ENCODE peak calls at places on chromosomes 7 and 10, in six cellular contexts. Y is neuronal stem cell, N is IMR-90, V is trophoblast cell, B is H1, H is mesenchymal stem cell. S is an unnamed sample.

GRCh38 chr7:137606061-137606674 is 240.6 kb downstream of the DGKI start:
- DNase-seq in Y (no peak), N (peak; percentile 71), V (peak; percentile 26), B (no peak), H (peak; percentile 65), S (peak; percentile 45)

GRCh38 chr7:50646069-50646468 is 80.9 kb upstream of the DDC start:
- DNase-seq in Y (no peak), N (no peak), V (no peak), B (no peak), H (no peak), S (no peak)

GRCh38 chr10:66983482-66983818 is 57.6 kb downstream of the LRRTM3 start:
- DNase-seq in Y (no peak), N (no peak), V (no peak), B (no peak), H (no peak), S (no peak)

GRCh38 chr10:22308390-22308789 is 7.8 kb upstream of the COMMD3 start:
- DNase-seq in Y (no peak), N (peak; percentile 53), V (no peak), B (no peak), H (peak; percentile 33), S (no peak)

GRCh38 chr7:50206521-50207250 is 97.8 kb upstream of the IKZF1 start:
- DNase-seq in Y (no peak), N (no peak), V (no peak), B (no peak), H (no peak), S (peak; percentile 23)

GRCh38 chr7:4227105-4228010 is 454.7 kb upstream of the FOXK1 start:
- DNase-seq in Y (no peak), N (no peak), V (no peak), B (no peak), H (no peak), S (no peak)

GRCh38 chr10:16891375-16892313 is 74.4 kb upstream of the RSU1 start:
- DNase-seq in Y (peak; percentile 53), N (peak; percentile 82), V (no peak), B (peak; percentile 63), H (peak; percentile 82), S (peak; percentile 94)

GRCh38 chr10:2980791-2981360 is 86.5 kb upstream of the PFKP start:
- DNase-seq in Y (no peak), N (peak; percentile 76), V (no peak), B (no peak), H (peak; percentile 71), S (peak; percentile 28)

GRCh38 chr10:34641913-34642558 is 173.1 kb downstream of the PARD3 start:
- DNase-seq in Y (no peak), N (no peak), V (no peak), B (peak; percentile 48), H (no peak), S (no peak)

GRCh38 chr7:31744294-31744874 is 57.4 kb downstream of the PPP1R17 start:
- DNase-seq in Y (peak; percentile 63), N (peak; percentile 73), V (peak; percentile 50), B (peak; percentile 67), H (peak; percentile 74), S (peak; percentile 69)

GRCh38 chr7:15015545-15016314 is 113.2 kb upstream of the DGKB start:
- DNase-seq in Y (peak; percentile 62), N (peak; percentile 49), V (peak; percentile 40), B (peak; percentile 55), H (peak; percentile 71), S (peak; percentile 96)

GRCh38 chr7:43391518-43391917 is 191.4 kb upstream of the STK17A start:
- DNase-seq in Y (no peak), N (no peak), V (no peak), B (peak; percentile 38), H (no peak), S (peak; percentile 45)

GRCh38 chr7:15457959-15458955 is 103.6 kb downstream of the AGMO start:
- DNase-seq in Y (no peak), N (no peak), V (no peak), B (no peak), H (no peak), S (no peak)

GRCh38 chr10:1368772-1369171 is 312.6 kb downstream of the WDR37 start:
- DNase-seq in Y (peak; percentile 41), N (no peak), V (no peak), B (peak; percentile 74), H (peak; percentile 17), S (peak; percentile 78)

GRCh38 chr7:132343196-132343595 is 233.1 kb downstream of the PLXNA4 start:
- DNase-seq in Y (no peak), N (no peak), V (no peak), B (no peak), H (no peak), S (no peak)

DNA sequence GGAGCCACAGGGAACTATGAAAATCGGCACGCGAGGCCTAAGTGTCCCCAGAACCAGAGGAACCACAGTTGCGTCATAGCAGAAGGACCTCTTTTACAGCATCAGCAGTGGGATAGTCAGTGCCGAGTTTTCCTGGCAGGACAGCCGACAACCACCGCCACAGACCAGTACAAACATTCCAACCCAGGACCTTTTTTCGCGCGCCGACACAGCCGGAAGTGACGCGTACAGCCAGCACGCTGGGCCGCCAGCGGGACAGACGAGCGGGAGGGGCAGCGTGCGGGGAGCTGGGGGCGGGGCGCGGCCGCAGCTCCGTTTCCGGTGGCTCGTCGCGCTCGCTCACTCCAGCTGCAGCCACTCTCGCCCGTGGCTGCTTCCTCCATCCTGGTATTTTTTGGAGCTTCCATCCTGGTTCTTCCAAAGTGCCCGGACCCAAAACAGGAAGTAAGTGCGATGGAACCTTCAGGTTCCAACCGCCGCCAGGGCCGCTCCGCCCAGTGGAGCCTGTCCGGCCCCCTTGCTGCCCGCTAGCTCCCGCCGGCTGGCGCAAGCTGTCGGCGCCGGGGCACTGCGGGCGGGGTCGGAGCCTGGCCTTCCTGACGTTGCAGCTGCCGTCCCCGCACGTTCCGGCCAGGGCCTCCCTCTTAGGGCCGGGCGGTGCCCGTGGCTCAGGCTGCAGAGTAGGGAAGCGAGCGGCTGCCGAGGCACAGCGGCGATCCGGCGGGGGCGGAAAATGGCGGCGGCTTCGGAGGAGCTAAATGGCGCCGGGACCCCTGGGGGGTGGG is at the start of gene DMTF1:
- DNase-seq in Y (peak; percentile 89), N (peak; percentile 93), V (peak; percentile 96), B (peak; percentile 89), H (peak; percentile 97), S (peak; percentile 98)
- H2BK120ac ChIP-seq in Y (peak within 1 kb of the TSS; percentile 97), N (peak within 1 kb of the TSS; percentile 44), V (peak within 1 kb of the TSS; percentile 94), B (no peak within 1 kb of the TSS), H (peak within 1 kb of the TSS; percentile 92), S (peak within 1 kb of the TSS; percentile 30)

GRCh38 chr7:130505753-130506152 is 13.9 kb downstream of the MEST start:
- DNase-seq in Y (no peak), N (peak; percentile 76), V (no peak), B (no peak), H (peak; percentile 24), S (no peak)

GRCh38 chr7:130506358-130506757 is 14.5 kb downstream of the MEST start:
- DNase-seq in Y (no peak), N (no peak), V (no peak), B (no peak), H (no peak), S (no peak)

GRCh38 chr7:130500463-130500862 is 8.6 kb downstream of the MEST start:
- DNase-seq in Y (no peak), N (no peak), V (no peak), B (no peak), H (no peak), S (no peak)

GRCh38 chr7:130500910-130501309 is 9.0 kb downstream of the MEST start:
- DNase-seq in Y (no peak), N (no peak), V (no peak), B (no peak), H (no peak), S (no peak)
- H3K36me3 ChIP-seq in Y (peaks cover 98% of the 10 kb centered on the region), N (peaks cover 24% of the 10 kb centered on the region), V (peaks cover 51% of the 10 kb centered on the region), B (peaks cover 21% of the 10 kb centered on the region), H (peaks cover 56% of the 10 kb centered on the region), S (peaks cover 2% of the 10 kb centered on the region)

DNA sequence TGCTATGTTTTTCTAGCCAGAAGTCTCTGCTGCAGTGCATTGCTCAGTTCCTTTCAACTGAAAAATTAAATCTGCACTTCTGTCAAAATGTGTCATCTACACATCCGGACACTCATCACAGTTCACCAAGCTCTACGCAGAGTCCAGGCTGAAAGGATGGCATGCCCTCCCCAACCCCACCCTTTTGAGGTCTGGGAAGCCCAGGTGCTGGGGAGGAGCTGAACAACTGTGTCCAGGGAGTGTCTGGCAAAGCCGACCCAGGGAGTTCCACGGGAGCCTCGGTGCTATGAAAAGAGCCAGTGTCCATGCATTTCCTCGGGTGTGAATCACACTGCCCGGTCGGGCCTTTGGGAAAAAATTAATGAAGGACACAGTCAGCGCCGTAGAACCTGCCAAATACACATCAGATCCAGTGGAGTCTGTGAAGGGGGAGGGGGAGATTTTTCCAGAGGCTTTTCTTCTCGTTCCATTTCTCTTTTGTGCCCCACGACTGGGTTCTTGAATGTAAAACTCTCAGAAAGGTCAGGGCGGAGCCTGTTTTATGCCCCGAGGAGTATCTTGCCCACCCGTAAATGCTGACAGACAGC is 738 bp upstream of the PALS2 start:
- DNase-seq in Y (no peak), N (peak; percentile 32), V (peak; percentile 21), B (no peak), H (peak; percentile 41), S (no peak)
- H2BK120ac ChIP-seq in Y (no peak overlapping the region), N (peak overlapping the region; percentile 2), V (peak overlapping the region; percentile 2), B (peak overlapping the region; percentile 11), H (peak overlapping the region; percentile 84), S (no peak overlapping the region)

DNA sequence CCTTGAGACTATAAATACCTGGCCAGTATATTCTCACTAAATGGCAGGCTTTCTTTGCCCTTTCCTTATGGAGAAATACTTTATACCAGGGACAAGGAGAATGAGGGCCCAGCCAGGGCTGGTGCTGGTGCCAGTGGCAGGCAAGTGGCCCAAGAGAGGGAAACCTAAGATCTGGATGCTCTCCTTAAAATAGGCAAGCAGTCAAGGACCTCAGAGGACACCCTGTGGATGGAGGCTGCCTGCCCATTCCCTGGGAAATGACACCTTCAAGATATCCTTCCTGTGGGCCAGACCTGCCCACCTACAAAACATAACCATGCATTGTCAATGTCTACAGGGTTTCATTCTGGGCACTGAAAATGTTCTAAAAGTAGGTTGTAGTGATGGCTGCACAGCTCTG is 29.1 kb downstream of the POLR3A start:
- DNase-seq in Y (no peak), N (no peak), V (no peak), B (no peak), H (no peak), S (no peak)
- H3K36me3 ChIP-seq in Y (peaks cover 63% of the 10 kb centered on the region), N (peaks cover 45% of the 10 kb centered on the region), V (peaks cover 42% of the 10 kb centered on the region), B (peaks cover 28% of the 10 kb centered on the region), H (peaks cover 63% of the 10 kb centered on the region), S (peaks cover 21% of the 10 kb centered on the region)

S was measured in mesendoderm.